ENCODE peak calls at places on chromosomes 12 and 14, in five cellular contexts. X, K, W, N and P are unnamed samples.
A peak's percentile ranks its signal among the peaks of the same experiment; 100 is the strongest.

GRCh38 chr14:68144051-68144681 is 324.6 kb downstream of the RAD51B start:
- DNase-seq in W (peak; percentile 44), X (no peak), K (no peak), N (no peak), P (no peak)

GRCh38 chr12:109720152-109720855 is 6.7 kb downstream of the FAM222A start:
- DNase-seq in N (no peak), W (no peak), K (no peak), X (no peak), P (no peak)

GRCh38 chr12:68159681-68160304 is at the start of gene IFNG:
- DNase-seq in W (no peak), N (no peak), K (no peak), X (no peak), P (no peak)

GRCh38 chr12:109741286-109741969 is 27.8 kb downstream of the FAM222A start:
- DNase-seq in W (no peak), N (no peak), X (no peak), K (peak; percentile 4), P (no peak)

GRCh38 chr12:122346054-122346453 is 76.4 kb downstream of the CLIP1 start:
- DNase-seq in X (no peak), N (no peak), W (no peak), K (no peak), P (no peak)

GRCh38 chr12:57738661-57739237 is at the start of gene AGAP2:
- DNase-seq in W (no peak), N (no peak), K (peak; percentile 70), X (peak; percentile 70), P (no peak)

GRCh38 chr12:12582895-12583303 is 20.2 kb upstream of the DUSP16 start:
- DNase-seq in X (no peak), W (peak; percentile 71), N (no peak), K (no peak), P (no peak)

GRCh38 chr14:65972891-65973290 is 513.3 kb upstream of the CCDC196 start:
- DNase-seq in X (no peak), K (no peak), N (no peak), W (no peak), P (no peak)

GRCh38 chr12:99529966-99530365 is 117.6 kb upstream of the GARIN6 start:
- DNase-seq in W (no peak), K (no peak), N (no peak), X (no peak), P (no peak)

GRCh38 chr14:98181768-98182167 is 1090.2 kb downstream of the BCL11B start:
- DNase-seq in N (no peak), W (no peak), K (no peak), X (no peak), P (no peak)

GRCh38 chr12:83074495-83074894 is 387.8 kb downstream of the TMTC2 start:
- DNase-seq in W (no peak), X (no peak), K (no peak), N (no peak), P (no peak)

GRCh38 chr14:85250369-85250768 is 279.6 kb upstream of the FLRT2 start:
- DNase-seq in K (peak; percentile 43), N (no peak), X (no peak), W (no peak), P (no peak)

GRCh38 chr12:51932218-51933076 is 19.1 kb upstream of the ACVR1B start:
- DNase-seq in X (no peak), N (no peak), K (no peak), W (no peak), P (no peak)

GRCh38 chr12:89345830-89346740 is 6.2 kb downstream of the DUSP6 start:
- DNase-seq in N (no peak), K (peak; percentile 73), W (no peak), X (no peak), P (peak; percentile 61)

GRCh38 chr12:53917126-53917525 is 21.5 kb upstream of the HOXC13 start:
- DNase-seq in W (no peak), K (no peak), X (no peak), N (no peak), P (no peak)

GRCh38 chr14:60865378-60866127 is 115.3 kb downstream of the TRMT5 start:
- DNase-seq in X (no peak), K (no peak), N (no peak), W (no peak), P (no peak)

GRCh38 chr12:102950107-102950949 is 7.1 kb upstream of the ASCL1 start:
- DNase-seq in N (no peak), K (peak; percentile 63), W (peak; percentile 65), X (no peak), P (no peak)

GRCh38 chr12:93381183-93381975 is 3.7 kb downstream of the NUDT4 start:
- DNase-seq in K (no peak), W (no peak), N (no peak), X (no peak), P (no peak)
- TF ChIP-seq SP1 in K (no peak), W (no peak), N (no peak), X (no peak), P (no peak)

DNA sequence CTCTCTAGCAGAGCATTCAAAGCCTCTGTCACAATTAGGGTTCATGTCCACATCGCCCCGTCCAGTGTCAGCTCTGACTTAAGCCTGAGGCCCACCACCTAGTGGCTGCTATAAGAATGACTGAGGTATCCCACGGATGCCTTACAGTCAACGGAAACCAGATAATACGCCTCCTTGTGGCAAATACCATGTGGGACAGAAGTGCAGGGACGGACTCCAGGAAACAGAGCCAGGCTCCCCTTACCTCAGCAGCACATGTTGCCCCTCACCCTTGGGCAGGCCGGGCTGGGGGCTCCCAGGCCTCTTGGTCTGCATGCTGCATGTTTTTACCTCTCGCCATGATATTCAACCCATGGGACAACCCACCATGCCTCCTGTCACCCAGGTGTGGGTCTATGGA is 86.3 kb downstream of the VWF start:
- DNase-seq in K (peak; percentile 84), W (peak; percentile 83), X (peak; percentile 79), N (peak; percentile 74), P (peak; percentile 91)
- TF ChIP-seq SP1 in K (peak; percentile 28), W (no peak), X (no peak), N (no peak), P (no peak)

GRCh38 chr12:114917953-114918352 is 234.0 kb upstream of the TBX3 start:
- DNase-seq in N (no peak), X (no peak), W (no peak), K (no peak), P (no peak)

GRCh38 chr12:114916531-114916930 is 232.6 kb upstream of the TBX3 start:
- DNase-seq in X (no peak), W (no peak), K (no peak), N (no peak), P (no peak)

GRCh38 chr12:114918535-114919233 is 234.7 kb upstream of the TBX3 start:
- DNase-seq in K (no peak), W (peak; percentile 93), N (no peak), X (no peak), P (no peak)

GRCh38 chr12:114916124-114916523 is 232.1 kb upstream of the TBX3 start:
- DNase-seq in K (no peak), N (no peak), W (no peak), X (no peak), P (no peak)

GRCh38 chr12:114917307-114917706 is 233.3 kb upstream of the TBX3 start:
- DNase-seq in X (no peak), K (no peak), N (no peak), W (no peak), P (no peak)
- TF ChIP-seq SP1 in X (no peak), K (no peak), N (no peak), W (no peak), P (no peak)

GRCh38 chr14:94051115-94051514 is 25.0 kb downstream of the OTUB2 start:
- DNase-seq in K (peak; percentile 50), N (no peak), W (no peak), X (peak; percentile 30), P (no peak)
- TF ChIP-seq SP1 in K (no peak), N (no peak), W (no peak), X (no peak), P (no peak)

GRCh38 chr12:94650143-94651056 is at the start of gene TMCC3:
- DNase-seq in W (no peak), N (no peak), X (peak; percentile 68), K (peak; percentile 48), P (no peak)
- TF ChIP-seq SP1 in W (no peak), N (no peak), X (no peak), K (no peak), P (no peak)

GRCh38 chr12:43307126-43307525 is 244.9 kb downstream of the ADAMTS20 start:
- DNase-seq in K (no peak), X (no peak), W (no peak), N (no peak), P (no peak)

GRCh38 chr12:43310596-43310995 is 241.4 kb downstream of the ADAMTS20 start:
- DNase-seq in K (no peak), N (no peak), W (no peak), X (no peak), P (no peak)

GRCh38 chr12:43312991-43313505 is 239.0 kb downstream of the ADAMTS20 start:
- DNase-seq in W (no peak), N (no peak), X (no peak), K (no peak), P (no peak)

GRCh38 chr12:43308776-43309175 is 243.2 kb downstream of the ADAMTS20 start:
- DNase-seq in W (no peak), K (no peak), X (no peak), N (no peak), P (no peak)

DNA sequence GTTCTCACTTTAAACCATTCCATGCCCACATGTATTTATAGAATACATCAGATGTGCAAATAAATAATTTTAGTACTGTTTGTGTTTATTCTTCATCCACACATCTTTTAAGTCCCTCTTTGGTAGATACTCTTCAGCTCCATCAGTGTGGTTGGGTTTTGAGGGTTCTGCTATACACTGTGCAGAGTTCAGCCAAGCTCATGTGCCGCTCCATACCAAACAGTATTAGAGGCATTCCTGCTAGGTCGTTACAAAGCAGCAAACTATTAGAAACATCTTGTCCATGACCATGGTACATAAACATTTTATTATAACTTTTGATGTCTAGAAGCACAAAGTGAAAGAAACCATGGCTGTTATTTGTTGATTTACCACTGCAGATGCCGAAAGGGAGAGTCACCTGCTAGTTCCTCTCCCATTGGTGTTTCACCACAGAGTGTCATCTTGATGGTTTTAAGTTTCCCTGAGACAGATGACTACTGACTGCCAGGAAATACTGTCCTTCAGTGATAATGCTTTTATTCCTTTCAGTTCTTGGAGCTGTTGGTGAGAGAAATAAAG is 242.1 kb downstream of the ADAMTS20 start:
- DNase-seq in N (no peak), W (no peak), K (no peak), X (no peak), P (no peak)
- TF ChIP-seq SP1 in N (no peak), W (no peak), K (no peak), X (no peak), P (no peak)